ENCODE peak calls at places on chromosomes 2 and 18, in eight cellular contexts. M is HuH-7, P is H7, H is KBM-7, D is GM23248, I is psoas muscle, T is NCI-H1436, R is neuronal stem cell. V is an unnamed sample.

GRCh38 chr2:127695491-127696472 is 5.5 kb upstream of the SFT2D3 start:
- DNase-seq in M (no peak), P (peak; percentile 92), H (no peak), D (peak; percentile 71), I (peak; percentile 70), T (peak; percentile 72), R (no peak), V (peak; percentile 90)

GRCh38 chr2:238169021-238169707 is 10.4 kb downstream of the ERFE start:
- DNase-seq in M (no peak), P (no peak), H (no peak), D (peak; percentile 93), I (peak; percentile 47), T (no peak), R (no peak), V (no peak)

GRCh38 chr2:26347286-26347865 is 787 bp upstream of the ADGRF3 start:
- DNase-seq in M (no peak), P (no peak), H (no peak), D (peak; percentile 57), I (no peak), T (no peak), R (no peak), V (no peak)

GRCh38 chr2:129203315-129203714 is 776.2 kb upstream of the RAB6C start:
- DNase-seq in M (no peak), P (no peak), H (no peak), D (no peak), I (no peak), T (no peak), R (no peak), V (no peak)

GRCh38 chr2:19648583-19648982 is 253.2 kb downstream of the TTC32 start:
- DNase-seq in M (no peak), P (no peak), H (no peak), D (peak; percentile 89), I (peak; percentile 61), T (no peak), R (no peak), V (no peak)

GRCh38 chr18:22466608-22467390 is 49.1 kb upstream of the CTAGE1 start:
- DNase-seq in M (peak; percentile 23), P (no peak), H (no peak), D (peak; percentile 80), I (no peak), T (no peak), R (no peak), V (no peak)

GRCh38 chr2:226440119-226440917 is 359.3 kb downstream of the IRS1 start:
- DNase-seq in M (no peak), P (no peak), H (no peak), D (peak; percentile 87), I (no peak), T (no peak), R (no peak), V (no peak)

GRCh38 chr2:4358855-4359254 is 655.5 kb downstream of the DCDC2C start:
- DNase-seq in M (no peak), P (no peak), H (no peak), D (no peak), I (no peak), T (peak; percentile 42), R (no peak), V (no peak)

GRCh38 chr2:28751956-28752607 is 452 bp downstream of the PPP1CB start:
- DNase-seq in M (peak; percentile 56), P (peak; percentile 73), H (no peak), D (peak; percentile 62), I (no peak), T (no peak), R (no peak), V (peak; percentile 95)

GRCh38 chr18:46877329-46877987 is 39.8 kb downstream of the PIAS2 start:
- DNase-seq in M (no peak), P (no peak), H (peak; percentile 77), D (no peak), I (no peak), T (no peak), R (no peak), V (no peak)

GRCh38 chr2:8761529-8762164 is 75.8 kb downstream of the KIDINS220 start:
- DNase-seq in M (peak; percentile 10), P (peak; percentile 26), H (peak; percentile 62), D (peak; percentile 59), I (no peak), T (peak; percentile 30), R (peak; percentile 35), V (no peak)

GRCh38 chr2:235270951-235271350 is 222.9 kb upstream of the AGAP1 start:
- DNase-seq in M (no peak), P (no peak), H (peak; percentile 72), D (peak; percentile 76), I (no peak), T (no peak), R (no peak), V (no peak)

GRCh38 chr2:128640166-128640846 is 321.6 kb upstream of the HS6ST1 start:
- DNase-seq in M (no peak), P (no peak), H (no peak), D (peak; percentile 14), I (no peak), T (no peak), R (no peak), V (peak; percentile 58)

GRCh38 chr2:72003796-72004195 is 143.9 kb downstream of the CYP26B1 start:
- DNase-seq in M (no peak), P (peak; percentile 10), H (no peak), D (no peak), I (no peak), T (no peak), R (no peak), V (no peak)